ENCODE peak calls at places on chromosomes 12 and 14, in five cellular contexts. H, W, T, Z and O are unnamed samples.

GRCh38 chr14:58356268-58356667 is 39.5 kb upstream of the TOMM20L start:
- DNase-seq in W (peak; percentile 61), T (no peak), H (no peak), Z (no peak), O (no peak)

GRCh38 chr12:100995201-100995600 is 200.6 kb downstream of the ANO4 start:
- DNase-seq in T (no peak), Z (no peak), H (no peak), W (peak; percentile 50), O (no peak)

GRCh38 chr12:27934278-27934677 is 38.3 kb downstream of the PTHLH start:
- DNase-seq in W (peak; percentile 53), H (no peak), Z (no peak), T (no peak), O (no peak)

GRCh38 chr14:90368946-90369721 is 27.7 kb upstream of the CALM1 start:
- DNase-seq in Z (no peak), W (peak; percentile 33), H (no peak), T (peak; percentile 35), O (peak; percentile 26)

GRCh38 chr12:3680919-3681594 is 71.9 kb downstream of the CRACR2A start:
- DNase-seq in Z (no peak), T (no peak), W (no peak), H (peak; percentile 11), O (no peak)

GRCh38 chr12:59372971-59373370 is 222.9 kb upstream of the SLC16A7 start:
- DNase-seq in Z (no peak), T (peak; percentile 19), H (no peak), W (peak; percentile 21), O (no peak)

GRCh38 chr12:131929530-131930456 is 717 bp downstream of the PUS1 start:
- DNase-seq in H (no peak), T (peak; percentile 58), Z (peak; percentile 38), W (peak; percentile 10), O (peak; percentile 84)

GRCh38 chr14:60656755-60657608 is 7.7 kb upstream of the SIX1 start:
- DNase-seq in W (peak; percentile 73), T (peak; percentile 74), Z (no peak), H (peak; percentile 89), O (peak; percentile 94)

GRCh38 chr12:103269962-103270361 is 225.8 kb downstream of the C12orf42 start:
- DNase-seq in T (no peak), H (peak; percentile 86), W (peak; percentile 1), Z (no peak), O (no peak)

GRCh38 chr12:52020539-52021336 is 14.0 kb downstream of the TAMALIN start:
- DNase-seq in Z (peak; percentile 71), W (peak; percentile 47), H (peak; percentile 26), T (peak; percentile 80), O (peak; percentile 79)

GRCh38 chr12:40202095-40203059 is 22.4 kb upstream of the LRRK2 start:
- DNase-seq in H (no peak), Z (no peak), W (no peak), T (peak; percentile 18), O (no peak)

GRCh38 chr12:111748195-111748803 is 18.4 kb upstream of the ALDH2 start:
- DNase-seq in T (no peak), H (no peak), Z (no peak), W (no peak), O (no peak)

GRCh38 chr12:104750061-104750460 is 208.0 kb downstream of the SLC41A2 start:
- DNase-seq in W (peak; percentile 75), T (peak; percentile 16), Z (no peak), H (no peak), O (peak; percentile 56)

GRCh38 chr12:8655421-8655820 is 7.2 kb downstream of the MFAP5 start:
- DNase-seq in T (no peak), W (no peak), H (peak; percentile 23), Z (no peak), O (no peak)

GRCh38 chr14:78253986-78254385 is 83.8 kb downstream of the NRXN3 start:
- DNase-seq in Z (no peak), H (no peak), W (peak; percentile 43), T (no peak), O (no peak)

GRCh38 chr14:75648066-75648838 is 12.4 kb downstream of the ERG28 start:
- DNase-seq in T (no peak), Z (no peak), W (peak; percentile 99), H (no peak), O (no peak)

GRCh38 chr12:49413796-49414195 is 46.5 kb downstream of the SPATS2 start:
- DNase-seq in W (peak; percentile 25), H (no peak), T (no peak), Z (no peak), O (no peak)

GRCh38 chr12:1794440-1795090 is 25.8 kb upstream of the LRTM2 start:
- DNase-seq in T (no peak), W (no peak), Z (no peak), H (no peak), O (no peak)

GRCh38 chr12:105409881-105410471 is 79.5 kb downstream of the C12orf75 start:
- DNase-seq in Z (no peak), W (no peak), T (no peak), H (peak; percentile 89), O (no peak)

GRCh38 chr12:76896274-76896673 is 17.5 kb upstream of the CSRP2 start:
- DNase-seq in Z (no peak), W (no peak), H (no peak), T (no peak), O (no peak)

GRCh38 chr14:92783813-92784431 is 10.2 kb upstream of the GOLGA5 start:
- DNase-seq in W (peak; percentile 75), Z (peak; percentile 29), H (peak; percentile 73), T (peak; percentile 83), O (peak; percentile 74)

GRCh38 chr14:48973136-48973535 is 613.0 kb downstream of the RPS29 start:
- DNase-seq in T (no peak), H (no peak), W (peak; percentile 70), Z (no peak), O (no peak)

GRCh38 chr12:116361404-116362223 is 84.1 kb upstream of the MED13L start:
- DNase-seq in T (no peak), W (no peak), Z (no peak), H (peak; percentile 82), O (peak; percentile 53)

GRCh38 chr14:91482278-91483023 is 27.7 kb downstream of the PPP4R3A start:
- DNase-seq in Z (no peak), H (no peak), W (peak; percentile 78), T (no peak), O (no peak)

GRCh38 chr12:31906581-31907286 is 52.5 kb upstream of the RESF1 start:
- DNase-seq in Z (no peak), W (no peak), T (peak; percentile 54), H (no peak), O (peak; percentile 58)

GRCh38 chr12:12182926-12183325 is 83.9 kb downstream of the LRP6 start:
- DNase-seq in Z (no peak), W (peak; percentile 86), H (no peak), T (no peak), O (no peak)

GRCh38 chr12:116484807-116485206 is 74.4 kb upstream of the MAP1LC3B2 start:
- DNase-seq in W (no peak), Z (no peak), H (no peak), T (no peak), O (no peak)

GRCh38 chr12:89762498-89763170 is 54.0 kb upstream of the ATP2B1 start:
- DNase-seq in T (no peak), Z (no peak), H (no peak), W (no peak), O (no peak)

GRCh38 chr12:113136128-113136989 is 798 bp upstream of the RASAL1 start:
- DNase-seq in W (no peak), T (peak; percentile 69), Z (peak; percentile 64), H (peak; percentile 83), O (peak; percentile 67)